ENCODE peak calls at places on chromosome 2, in five cellular contexts. One of them, this sample, is unnamed.

GRCh38 chr2:6083131-6083530 is 390.9 kb downstream of the SOX11 start:
- DNase-seq in IMR-90: no peak
- DNase-seq in PC-9: no peak
- DNase-seq in Peyer's patch: no peak
- DNase-seq in heart right ventricle: no peak
- DNase-seq in this sample: no peak

GRCh38 chr2:189819297-189819704 is 35.1 kb downstream of the PMS1 start:
- DNase-seq in IMR-90: peak; percentile 81
- DNase-seq in PC-9: no peak
- DNase-seq in Peyer's patch: no peak
- DNase-seq in heart right ventricle: no peak
- DNase-seq in this sample: no peak

GRCh38 chr2:1863386-1863785 is 119.1 kb upstream of the PXDN start:
- DNase-seq in IMR-90: no peak
- DNase-seq in PC-9: no peak
- DNase-seq in Peyer's patch: no peak
- DNase-seq in heart right ventricle: no peak
- DNase-seq in this sample: no peak

GRCh38 chr2:150225030-150225429 is 262.4 kb downstream of the RND3 start:
- DNase-seq in IMR-90: no peak
- DNase-seq in PC-9: no peak
- DNase-seq in Peyer's patch: no peak
- DNase-seq in heart right ventricle: no peak
- DNase-seq in this sample: no peak

GRCh38 chr2:218857371-218858137 is 2.1 kb upstream of the WNT6 start:
- DNase-seq in IMR-90: no peak
- DNase-seq in PC-9: no peak
- DNase-seq in Peyer's patch: no peak
- DNase-seq in heart right ventricle: no peak
- DNase-seq in this sample: no peak

GRCh38 chr2:119264781-119265692 is 41.4 kb downstream of the STEAP3 start:
- DNase-seq in IMR-90: peak; percentile 48
- DNase-seq in PC-9: no peak
- DNase-seq in Peyer's patch: peak; percentile 66
- DNase-seq in heart right ventricle: no peak
- DNase-seq in this sample: peak; percentile 11

GRCh38 chr2:156445311-156446218 is 9.4 kb downstream of the GPD2 start:
- DNase-seq in IMR-90: peak; percentile 90
- DNase-seq in PC-9: no peak
- DNase-seq in Peyer's patch: no peak
- DNase-seq in heart right ventricle: no peak
- DNase-seq in this sample: no peak

GRCh38 chr2:240526521-240526920 is 31.3 kb downstream of the ANKMY1 start:
- DNase-seq in IMR-90: no peak
- DNase-seq in PC-9: no peak
- DNase-seq in Peyer's patch: no peak
- DNase-seq in heart right ventricle: no peak
- DNase-seq in this sample: no peak

GRCh38 chr2:64831134-64831976 is 157.8 kb upstream of the SLC1A4 start:
- DNase-seq in IMR-90: peak; percentile 89
- DNase-seq in PC-9: peak; percentile 99
- DNase-seq in Peyer's patch: peak; percentile 95
- DNase-seq in heart right ventricle: peak; percentile 80
- DNase-seq in this sample: peak; percentile 74

GRCh38 chr2:45000341-45000901 is 8.8 kb downstream of the SIX2 start:
- DNase-seq in IMR-90: no peak
- DNase-seq in PC-9: no peak
- DNase-seq in Peyer's patch: no peak
- DNase-seq in heart right ventricle: peak; percentile 37
- DNase-seq in this sample: no peak
- H3K27me3 ChIP-seq in IMR-90: peaks cover 87% of the 10 kb centered on the region
- H3K27me3 ChIP-seq in PC-9: no peaks in the 10 kb centered on the region
- H3K27me3 ChIP-seq in Peyer's patch: no peaks in the 10 kb centered on the region
- H3K27me3 ChIP-seq in heart right ventricle: peaks cover 100% of the 10 kb centered on the region
- H3K27me3 ChIP-seq in this sample: peaks cover 27% of the 10 kb centered on the region

GRCh38 chr2:157806426-157806825 is 69.7 kb downstream of the ACVR1 start:
- DNase-seq in IMR-90: no peak
- DNase-seq in PC-9: no peak
- DNase-seq in Peyer's patch: no peak
- DNase-seq in heart right ventricle: no peak
- DNase-seq in this sample: no peak

GRCh38 chr2:157813477-157813876 is 62.7 kb downstream of the ACVR1 start:
- DNase-seq in IMR-90: no peak
- DNase-seq in PC-9: no peak
- DNase-seq in Peyer's patch: no peak
- DNase-seq in heart right ventricle: no peak
- DNase-seq in this sample: no peak

GRCh38 chr2:157809212-157809611 is 66.9 kb downstream of the ACVR1 start:
- DNase-seq in IMR-90: peak; percentile 71
- DNase-seq in PC-9: no peak
- DNase-seq in Peyer's patch: no peak
- DNase-seq in heart right ventricle: no peak
- DNase-seq in this sample: no peak

GRCh38 chr2:157808421-157808820 is 67.7 kb downstream of the ACVR1 start:
- DNase-seq in IMR-90: no peak
- DNase-seq in PC-9: no peak
- DNase-seq in Peyer's patch: no peak
- DNase-seq in heart right ventricle: no peak
- DNase-seq in this sample: no peak

GRCh38 chr2:157810037-157810436 is 66.1 kb downstream of the ACVR1 start:
- DNase-seq in IMR-90: no peak
- DNase-seq in PC-9: no peak
- DNase-seq in Peyer's patch: no peak
- DNase-seq in heart right ventricle: no peak
- DNase-seq in this sample: no peak
- H3K27me3 ChIP-seq in IMR-90: no peaks in the 10 kb centered on the region
- H3K27me3 ChIP-seq in PC-9: no peaks in the 10 kb centered on the region
- H3K27me3 ChIP-seq in Peyer's patch: no peaks in the 10 kb centered on the region
- H3K27me3 ChIP-seq in heart right ventricle: no peaks in the 10 kb centered on the region
- H3K27me3 ChIP-seq in this sample: no peaks in the 10 kb centered on the region

GRCh38 chr2:223599646-223600009 is 2.5 kb downstream of the SCG2 start:
- DNase-seq in IMR-90: no peak
- DNase-seq in PC-9: no peak
- DNase-seq in Peyer's patch: no peak
- DNase-seq in heart right ventricle: no peak
- DNase-seq in this sample: no peak
- H3K27me3 ChIP-seq in IMR-90: no peaks in the 10 kb centered on the region
- H3K27me3 ChIP-seq in PC-9: no peaks in the 10 kb centered on the region
- H3K27me3 ChIP-seq in Peyer's patch: no peaks in the 10 kb centered on the region
- H3K27me3 ChIP-seq in heart right ventricle: no peaks in the 10 kb centered on the region
- H3K27me3 ChIP-seq in this sample: no peaks in the 10 kb centered on the region

DNA sequence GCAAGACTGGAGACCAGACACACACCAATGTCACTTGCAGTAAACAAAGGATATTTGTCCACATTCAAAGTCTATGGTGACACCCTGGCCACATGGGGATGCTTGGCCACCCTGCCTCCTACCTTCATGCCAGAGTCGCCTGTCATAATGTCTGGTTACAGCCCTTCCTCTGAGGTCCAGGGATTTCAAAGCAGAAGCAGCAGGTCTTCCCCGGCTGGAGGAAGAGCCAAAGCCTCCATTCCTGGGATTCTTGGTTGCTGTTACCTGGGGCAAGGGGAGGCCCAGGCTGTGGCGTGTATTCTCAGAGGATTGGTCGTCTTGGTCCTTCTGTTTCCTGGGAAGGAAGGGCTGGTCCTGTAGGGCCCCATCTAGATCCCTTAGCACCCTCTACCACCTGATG is 2.3 kb upstream of the ALPP start:
- DNase-seq in IMR-90: no peak
- DNase-seq in PC-9: no peak
- DNase-seq in Peyer's patch: no peak
- DNase-seq in heart right ventricle: no peak
- DNase-seq in this sample: no peak
- H3K27me3 ChIP-seq in IMR-90: peaks cover 40% of the 10 kb centered on the region
- H3K27me3 ChIP-seq in PC-9: no peaks in the 10 kb centered on the region
- H3K27me3 ChIP-seq in Peyer's patch: no peaks in the 10 kb centered on the region
- H3K27me3 ChIP-seq in heart right ventricle: peaks cover 23% of the 10 kb centered on the region
- H3K27me3 ChIP-seq in this sample: no peaks in the 10 kb centered on the region

GRCh38 chr2:161420406-161421025 is 4.4 kb downstream of the TBR1 start:
- DNase-seq in IMR-90: no peak
- DNase-seq in PC-9: no peak
- DNase-seq in Peyer's patch: no peak
- DNase-seq in heart right ventricle: no peak
- DNase-seq in this sample: no peak
- H3K27me3 ChIP-seq in IMR-90: peaks cover 91% of the 10 kb centered on the region
- H3K27me3 ChIP-seq in PC-9: no peaks in the 10 kb centered on the region
- H3K27me3 ChIP-seq in Peyer's patch: no peaks in the 10 kb centered on the region
- H3K27me3 ChIP-seq in heart right ventricle: peaks cover 99% of the 10 kb centered on the region
- H3K27me3 ChIP-seq in this sample: peaks cover 86% of the 10 kb centered on the region

GRCh38 chr2:15693926-15694588 is 102.4 kb downstream of the DDX1 start:
- DNase-seq in IMR-90: no peak
- DNase-seq in PC-9: no peak
- DNase-seq in Peyer's patch: no peak
- DNase-seq in heart right ventricle: no peak
- DNase-seq in this sample: no peak
- H3K27me3 ChIP-seq in IMR-90: no peaks in the 10 kb centered on the region
- H3K27me3 ChIP-seq in PC-9: peaks cover 91% of the 10 kb centered on the region
- H3K27me3 ChIP-seq in Peyer's patch: no peaks in the 10 kb centered on the region
- H3K27me3 ChIP-seq in heart right ventricle: no peaks in the 10 kb centered on the region
- H3K27me3 ChIP-seq in this sample: no peaks in the 10 kb centered on the region

DNA sequence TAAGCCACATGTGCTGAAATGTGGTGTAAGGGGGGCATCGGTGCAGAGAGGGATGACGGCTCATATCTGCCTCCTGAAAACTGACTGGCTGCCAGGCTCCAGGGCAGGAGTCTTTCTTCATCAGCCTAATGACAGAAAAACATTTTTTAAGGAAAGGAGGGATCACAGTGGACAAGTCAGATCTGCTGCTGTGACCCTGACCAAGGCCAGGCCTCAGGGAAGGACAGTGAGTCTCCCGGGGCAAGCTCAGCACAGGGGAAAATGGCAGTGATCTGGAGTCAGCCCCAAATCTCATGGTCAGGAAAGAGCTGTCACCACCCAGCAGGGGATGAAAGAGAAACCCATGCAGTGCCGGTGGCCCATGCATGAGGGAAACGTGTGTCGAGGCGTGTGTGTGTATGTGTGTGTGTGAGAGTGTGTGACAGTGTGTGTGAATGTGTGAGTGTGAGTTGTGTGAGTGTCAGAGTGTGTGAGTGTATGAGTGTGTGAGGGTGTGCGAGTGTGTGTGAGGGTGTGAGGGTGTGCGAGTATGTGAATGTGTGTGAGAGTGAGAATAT is 134.5 kb downstream of the INHBB start:
- DNase-seq in IMR-90: no peak
- DNase-seq in PC-9: no peak
- DNase-seq in Peyer's patch: no peak
- DNase-seq in heart right ventricle: no peak
- DNase-seq in this sample: no peak
- H3K27me3 ChIP-seq in IMR-90: peaks cover 39% of the 10 kb centered on the region
- H3K27me3 ChIP-seq in PC-9: no peaks in the 10 kb centered on the region
- H3K27me3 ChIP-seq in Peyer's patch: no peaks in the 10 kb centered on the region
- H3K27me3 ChIP-seq in heart right ventricle: no peaks in the 10 kb centered on the region
- H3K27me3 ChIP-seq in this sample: no peaks in the 10 kb centered on the region